ENCODE peak calls at places on chromosomes 4 and X, in five cellular contexts. R is PC-3, S is MM.1S, V is GM23338, T is hepatocyte. U is an unnamed sample.

GRCh38 chr4:26130173-26130572 is 190.6 kb upstream of the RBPJ start:
- DNase-seq in R (no peak), S (no peak), V (no peak), T (no peak), U (no peak)

GRCh38 chr4:151462554-151462953 is 53.6 kb downstream of the FHIP1A start:
- DNase-seq in R (peak), S (no peak), V (no peak), T (no peak), U (no peak)

GRCh38 chr4:52961666-52962412 is 99.7 kb downstream of the RASL11B start:
- DNase-seq in R (no peak), S (no peak), V (no peak), T (no peak), U (no peak)

GRCh38 chr4:76744253-76744921 is 153.6 kb downstream of the SOWAHB start:
- DNase-seq in R (peak), S (no peak), V (no peak), T (no peak), U (no peak)

GRCh38 chr4:169270810-169271691 is at the start of gene SH3RF1:
- DNase-seq in R (peak), S (peak), V (peak), T (peak), U (peak)

GRCh38 chrX:49754238-49754857 is 58.6 kb upstream of the PAGE1 start:
- DNase-seq in R (peak), S (peak), V (peak), T (peak), U (peak)

GRCh38 chrX:46576458-46576857 is 2.9 kb downstream of the CHST7 start:
- DNase-seq in R (peak), S (no peak), V (no peak), T (no peak), U (no peak)

GRCh38 chrX:53494427-53494826 is 60.3 kb upstream of the HSD17B10 start:
- DNase-seq in R (peak), S (no peak), V (no peak), T (peak), U (no peak)

GRCh38 chr4:123661080-123661737 is 264.6 kb downstream of the SPRY1 start:
- DNase-seq in R (peak), S (peak), V (peak), T (peak), U (no peak)

GRCh38 chrX:72057331-72057730 is 74.4 kb downstream of the RTL5 start:
- DNase-seq in R (no peak), S (no peak), V (no peak), T (no peak), U (no peak)

GRCh38 chr4:10872833-10873517 is 188.4 kb upstream of the CLNK start:
- DNase-seq in R (no peak), S (no peak), V (no peak), T (no peak), U (no peak)

GRCh38 chr4:185341841-185342240 is 53.9 kb downstream of the LRP2BP start:
- DNase-seq in R (no peak), S (peak), V (no peak), T (no peak), U (no peak)

GRCh38 chr4:2860391-2861348 is 17.0 kb downstream of the ADD1 start:
- DNase-seq in R (no peak), S (no peak), V (peak), T (no peak), U (peak)
- TF ChIP-seq EZH2phosphoT487 in R (no peak), S (no peak), V (no peak), T (no peak), U (no peak)

GRCh38 chr4:35538807-35539206 is 705.5 kb downstream of the ARAP2 start:
- DNase-seq in R (no peak), S (no peak), V (no peak), T (no peak), U (no peak)

GRCh38 chr4:35541146-35541887 is 703.0 kb downstream of the ARAP2 start:
- DNase-seq in R (no peak), S (no peak), V (no peak), T (no peak), U (no peak)

GRCh38 chr4:35539404-35540055 is 704.8 kb downstream of the ARAP2 start:
- DNase-seq in R (no peak), S (no peak), V (no peak), T (no peak), U (no peak)

GRCh38 chr4:35541888-35542213 is 702.5 kb downstream of the ARAP2 start:
- DNase-seq in R (no peak), S (peak), V (peak), T (no peak), U (peak)
- TF ChIP-seq CTCF in R (no peak), S (peak), V (peak), T (no peak), U (peak)

DNA sequence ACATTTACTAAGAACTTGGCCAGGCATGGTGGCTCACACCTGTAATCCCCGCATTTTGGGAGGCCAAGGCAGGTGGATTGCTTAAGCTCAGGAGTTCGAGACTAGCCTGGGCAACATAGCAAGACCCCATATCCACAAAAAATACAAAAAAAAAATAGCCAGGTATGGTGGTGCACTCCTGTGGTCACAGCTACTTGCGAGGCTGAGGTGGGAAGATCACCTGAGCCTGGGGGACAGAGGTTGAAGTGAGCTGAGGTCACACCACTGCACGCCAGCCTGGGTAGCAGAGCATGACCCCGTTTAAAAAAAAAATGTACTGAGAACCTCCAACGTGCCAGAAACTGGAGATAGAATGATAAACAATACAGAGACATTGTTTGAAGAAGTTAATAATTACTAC is 8.0 kb downstream of the OPRPN start:
- DNase-seq in R (no peak), S (no peak), V (no peak), T (no peak), U (no peak)
- H3K27ac ChIP-seq in R (no peak), S (no peak), V (no peak), T (no peak), U (no peak)

GRCh38 chr4:5503295-5503694 is 205.1 kb downstream of the EVC2 start:
- DNase-seq in R (no peak), S (no peak), V (no peak), T (no peak), U (no peak)

GRCh38 chr4:5500165-5500564 is 208.2 kb downstream of the EVC2 start:
- DNase-seq in R (peak), S (no peak), V (no peak), T (no peak), U (no peak)

DNA sequence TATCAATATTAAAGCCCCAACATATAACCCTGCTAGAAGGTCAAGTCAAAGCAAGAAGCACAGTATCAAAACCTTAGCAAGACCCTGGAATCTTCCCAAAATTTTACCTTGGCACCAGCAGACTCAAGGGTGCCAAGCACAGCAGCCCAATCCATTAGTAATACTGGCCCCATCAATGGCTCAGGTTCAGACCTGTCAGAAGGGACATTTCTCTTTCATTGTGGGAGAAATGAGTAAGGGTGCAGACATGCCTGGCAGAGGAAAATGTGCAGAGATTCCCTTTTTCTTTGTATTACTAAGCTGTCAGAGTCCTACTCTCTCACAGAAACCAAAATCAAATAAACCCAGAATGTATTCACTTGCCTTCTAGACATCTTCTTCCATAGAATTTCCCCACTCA is 203.9 kb downstream of the EVC2 start:
- DNase-seq in R (no peak), S (no peak), V (no peak), T (no peak), U (no peak)
- TF ChIP-seq EZH2phosphoT487 in R (no peak), S (no peak), V (no peak), T (no peak), U (no peak)

GRCh38 chrX:16739574-16739973 is 20.2 kb downstream of the SYAP1 start:
- DNase-seq in R (peak), S (no peak), V (no peak), T (no peak), U (peak)

GRCh38 chrX:16733013-16733412 is 13.6 kb downstream of the SYAP1 start:
- DNase-seq in R (no peak), S (no peak), V (no peak), T (no peak), U (no peak)

GRCh38 chrX:16737024-16737423 is 17.6 kb downstream of the SYAP1 start:
- DNase-seq in R (no peak), S (no peak), V (no peak), T (no peak), U (no peak)
- TF ChIP-seq CTCF in R (no peak), S (no peak), V (no peak), T (no peak), U (no peak)

GRCh38 chr4:7959066-7959465 is 19.4 kb upstream of the AFAP1 start:
- DNase-seq in R (no peak), S (no peak), V (no peak), T (no peak), U (no peak)
- H3K27ac ChIP-seq in R (no peak), S (no peak), V (peak), T (peak), U (no peak)

GRCh38 chr4:159455675-159456235 is 352.9 kb downstream of the RAPGEF2 start:
- DNase-seq in R (peak), S (peak), V (peak), T (peak), U (peak)
- TF ChIP-seq EZH2phosphoT487 in R (no peak), S (no peak), V (no peak), T (no peak), U (no peak)

GRCh38 chrX:52216541-52216940 is 31.9 kb downstream of the MAGED4 start:
- DNase-seq in R (no peak), S (no peak), V (no peak), T (no peak), U (no peak)

GRCh38 chrX:52213276-52213675 is 28.6 kb downstream of the MAGED4 start:
- DNase-seq in R (no peak), S (no peak), V (no peak), T (no peak), U (no peak)

GRCh38 chrX:52220936-52221335 is 36.2 kb downstream of the MAGED4 start:
- DNase-seq in R (no peak), S (no peak), V (no peak), T (no peak), U (no peak)

GRCh38 chrX:52217494-52218160 is 32.9 kb downstream of the MAGED4 start:
- DNase-seq in R (no peak), S (no peak), V (peak), T (no peak), U (peak)
- TF ChIP-seq CTCF in R (no peak), S (no peak), V (peak), T (no peak), U (peak)